ENCODE peak calls at places on chromosomes 6 and 20, in four cellular contexts. P is heart left ventricle, G is cardiac muscle cell, M is body of pancreas. D is an unnamed sample. For H3K4me1, the result is how much of the 10 kb centered on the place peaks cover.

GRCh38 chr6:41702771-41703494 is 32.5 kb downstream of the TFEB start:
- DNase-seq in P (no peak), G (no peak), M (no peak), D (no peak)

GRCh38 chr6:48747040-48747439 is 636.0 kb upstream of the PTCHD4 start:
- DNase-seq in G (no peak), M (no peak), P (no peak), D (no peak)

GRCh38 chr6:82507112-82507511 is 143.5 kb downstream of the TPBG start:
- DNase-seq in G (no peak), M (no peak), P (no peak), D (no peak)

GRCh38 chr20:45886590-45887345 is 654 bp downstream of the SPATA25 start:
- DNase-seq in M (no peak), G (no peak), P (no peak), D (no peak)

GRCh38 chr6:162907876-162908481 is 180.2 kb downstream of the PACRG start:
- DNase-seq in P (no peak), G (no peak), M (no peak), D (no peak)

GRCh38 chr6:77463881-77464867 is 883 bp upstream of the HTR1B start:
- DNase-seq in G (peak), M (no peak), P (no peak), D (no peak)

GRCh38 chr6:72534236-72534635 is 87.6 kb upstream of the KCNQ5 start:
- DNase-seq in G (no peak), P (no peak), M (no peak), D (no peak)

GRCh38 chr6:36858407-36858981 is 16.1 kb downstream of the PPIL1 start:
- DNase-seq in P (peak), G (no peak), M (peak), D (peak)

GRCh38 chr6:112183271-112183671 is 71.1 kb downstream of the LAMA4 start:
- DNase-seq in G (no peak), M (no peak), P (no peak), D (no peak)

GRCh38 chr6:36334343-36334742 is 2.3 kb downstream of the BNIP5 start:
- DNase-seq in P (no peak), M (no peak), G (no peak), D (no peak)

GRCh38 chr6:134477991-134478635 is 160.2 kb upstream of the SGK1 start:
- DNase-seq in G (no peak), P (no peak), M (no peak), D (no peak)

GRCh38 chr20:39269031-39269461 is 306.9 kb downstream of the DHX35 start:
- DNase-seq in P (peak), M (peak), G (peak), D (no peak)

GRCh38 chr20:1245578-1245977 is 19.7 kb downstream of the RAD21L1 start:
- DNase-seq in M (no peak), G (no peak), P (no peak), D (no peak)

GRCh38 chr6:118551673-118552063 is 3.6 kb downstream of the PLN start:
- DNase-seq in M (no peak), G (no peak), P (no peak), D (no peak)

GRCh38 chr6:8821921-8822512 is 386.7 kb upstream of the SLC35B3 start:
- DNase-seq in G (no peak), P (no peak), M (no peak), D (no peak)

GRCh38 chr20:7240490-7240889 is 473.0 kb downstream of the BMP2 start:
- DNase-seq in G (no peak), M (no peak), P (no peak), D (no peak)

GRCh38 chr6:127550403-127550802 is 26.6 kb upstream of the C6orf58 start:
- DNase-seq in M (no peak), G (no peak), P (no peak), D (no peak)

GRCh38 chr6:56528412-56528841 is 114.3 kb downstream of the DST start:
- DNase-seq in P (no peak), G (no peak), M (no peak), D (no peak)

GRCh38 chr6:52995913-52996685 is 1.0 kb upstream of the GSTA4 start:
- DNase-seq in G (peak), M (no peak), P (peak), D (peak)

GRCh38 chr6:16333580-16333979 is 95.2 kb downstream of the GMPR start:
- DNase-seq in G (no peak), M (no peak), P (peak), D (no peak)

GRCh38 chr6:46381057-46381456 is 110.2 kb downstream of the RCAN2 start:
- DNase-seq in G (no peak), M (no peak), P (no peak), D (no peak)

GRCh38 chr6:42304313-42304712 is 86.7 kb upstream of the MRPS10 start:
- DNase-seq in G (no peak), P (no peak), M (no peak), D (no peak)

GRCh38 chr20:25248501-25249172 is 752 bp downstream of the PYGB start:
- DNase-seq in G (peak), P (peak), M (peak), D (no peak)

GRCh38 chr20:25246182-25246943 is 1.5 kb upstream of the PYGB start:
- DNase-seq in P (no peak), M (no peak), G (no peak), D (no peak)

GRCh38 chr20:25249198-25249931 is 1.5 kb downstream of the PYGB start:
- DNase-seq in P (no peak), G (no peak), M (no peak), D (no peak)

GRCh38 chr20:25247100-25247665 is 702 bp upstream of the PYGB start:
- DNase-seq in M (peak), P (peak), G (peak), D (no peak)

GRCh38 chr20:25247666-25248500 is at the start of gene PYGB:
- DNase-seq in M (peak), G (peak), P (peak), D (peak)
- H3K27ac ChIP-seq in M (peak), G (peak), P (peak), D (peak)

GRCh38 chr20:53654932-53655674 is 61.5 kb upstream of the ZNF217 start:
- DNase-seq in M (peak), P (no peak), G (no peak), D (no peak)

GRCh38 chr20:53652090-53652858 is 58.6 kb upstream of the ZNF217 start:
- DNase-seq in G (peak), P (no peak), M (no peak), D (no peak)

GRCh38 chr20:53656653-53657288 is 63.1 kb upstream of the ZNF217 start:
- DNase-seq in G (no peak), P (no peak), M (no peak), D (no peak)

GRCh38 chr20:53655909-53656652 is 62.4 kb upstream of the ZNF217 start:
- DNase-seq in P (no peak), G (no peak), M (no peak), D (no peak)

DNA sequence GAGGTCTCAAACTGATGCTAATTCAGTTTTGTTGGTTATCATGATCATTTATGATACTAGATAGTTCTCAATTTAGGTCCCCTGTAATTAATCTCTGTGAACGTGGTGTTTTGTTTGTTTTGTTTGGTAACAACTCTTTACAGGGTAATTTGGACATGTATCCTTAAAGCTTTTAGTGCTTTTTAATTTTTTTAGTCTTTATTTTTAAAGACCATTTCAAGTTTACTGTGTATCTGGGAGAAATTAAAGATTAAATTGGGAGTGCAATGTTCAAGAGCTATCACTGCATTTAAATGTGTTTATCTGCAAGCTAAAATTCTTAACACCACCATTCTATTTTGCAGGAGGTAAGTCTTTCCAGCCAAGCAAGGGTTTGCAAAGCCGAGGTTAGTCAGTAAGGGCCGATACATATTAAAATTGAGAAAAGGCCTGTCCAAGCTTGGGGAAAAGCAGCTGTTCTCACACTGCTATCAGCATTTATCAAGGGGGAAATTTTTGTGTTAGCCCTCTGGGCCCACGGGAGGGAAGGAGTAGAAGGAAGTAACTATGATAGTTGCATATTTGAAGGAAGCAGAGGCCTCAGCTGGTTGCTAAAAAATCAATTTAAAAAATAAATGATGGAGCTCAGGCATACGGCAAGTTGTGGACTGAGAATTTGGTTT is 59.4 kb upstream of the ZNF217 start:
- DNase-seq in P (no peak), G (no peak), M (no peak), D (no peak)
- H3K4me1 ChIP-seq in P (half or more), G (under half), M (under half), D (under half)

GRCh38 chr6:142417331-142417750 is 115.5 kb downstream of the ADGRG6 start:
- DNase-seq in P (no peak), M (no peak), G (no peak), D (no peak)
- H3K27ac ChIP-seq in P (no peak), M (no peak), G (no peak), D (no peak)

GRCh38 chr20:40991181-40991889 is 37.3 kb upstream of the TOP1 start:
- DNase-seq in G (no peak), M (no peak), P (no peak), D (no peak)
- H3K4me1 ChIP-seq in G (under half), M (under half), P (under half), D (under half)

GRCh38 chr6:95841560-95841959 is 174.2 kb upstream of the FUT9 start:
- DNase-seq in P (no peak), G (no peak), M (no peak), D (no peak)

GRCh38 chr6:95848717-95849116 is 167.1 kb upstream of the FUT9 start:
- DNase-seq in M (no peak), P (no peak), G (no peak), D (no peak)

GRCh38 chr6:95847061-95847460 is 168.7 kb upstream of the FUT9 start:
- DNase-seq in G (peak), P (no peak), M (no peak), D (no peak)

GRCh38 chr6:95846652-95847051 is 169.1 kb upstream of the FUT9 start:
- DNase-seq in G (no peak), M (no peak), P (no peak), D (no peak)
- H3K27ac ChIP-seq in G (no peak), M (no peak), P (no peak), D (no peak)

D was measured in CD8-positive, alpha-beta T cell.